ENCODE peak calls at places on chromosomes 5 and 9, in seven cellular contexts. H is transverse colon, B is HepG2, C is endodermal cell, L is K562, W is left ventricle myocardium inferior, X is SJSA1. D is an unnamed sample.

GRCh38 chr5:137148656-137149055 is 350.5 kb downstream of the SPOCK1 start:
- DNase-seq in H (no peak), B (no peak), C (no peak), L (no peak), W (no peak), X (no peak), D (no peak)

GRCh38 chr9:93958875-93959682 is 3.9 kb upstream of the BARX1 start:
- DNase-seq in H (no peak), B (no peak), C (peak; percentile 79), L (no peak), W (no peak), X (no peak), D (no peak)

GRCh38 chr9:93467062-93467416 is 13.7 kb upstream of the FAM120AOS start:
- DNase-seq in H (no peak), B (peak; percentile 37), C (no peak), L (peak; percentile 29), W (no peak), X (peak; percentile 23), D (no peak)

GRCh38 chr9:89473762-89474469 is 24.0 kb downstream of the SEMA4D start:
- DNase-seq in H (no peak), B (no peak), C (no peak), L (no peak), W (no peak), X (peak; percentile 20), D (no peak)

GRCh38 chr9:97593960-97594359 is 39.2 kb downstream of the TSTD2 start:
- DNase-seq in H (no peak), B (no peak), C (no peak), L (no peak), W (no peak), X (no peak), D (no peak)

GRCh38 chr9:14312721-14313377 is 1.1 kb downstream of the NFIB start:
- DNase-seq in H (peak; percentile 17), B (no peak), C (peak; percentile 80), L (peak; percentile 7), W (peak; percentile 25), X (peak; percentile 33), D (no peak)

GRCh38 chr5:169416583-169417196 is 115.8 kb upstream of the SLIT3 start:
- DNase-seq in H (peak; percentile 13), B (no peak), C (peak; percentile 61), L (no peak), W (peak; percentile 75), X (peak; percentile 68), D (no peak)

GRCh38 chr9:116700882-116701836 is 14.1 kb downstream of the TRIM32 start:
- DNase-seq in H (no peak), B (no peak), C (no peak), L (no peak), W (no peak), X (no peak), D (no peak)

GRCh38 chr9:103361906-103362305 is 366.8 kb downstream of the CYLC2 start:
- DNase-seq in H (no peak), B (no peak), C (no peak), L (no peak), W (no peak), X (no peak), D (no peak)

GRCh38 chr5:171747061-171747859 is 38.4 kb upstream of the SMIM23 start:
- DNase-seq in H (no peak), B (no peak), C (no peak), L (no peak), W (no peak), X (no peak), D (no peak)

GRCh38 chr5:169083394-169084018 is 217.4 kb downstream of the SLIT3 start:
- DNase-seq in H (no peak), B (peak; percentile 33), C (peak; percentile 72), L (no peak), W (no peak), X (no peak), D (no peak)

GRCh38 chr5:66927140-66927539 is 269.5 kb downstream of the CD180 start:
- DNase-seq in H (no peak), B (no peak), C (no peak), L (no peak), W (no peak), X (no peak), D (no peak)

GRCh38 chr5:134590992-134591659 is 41.5 kb downstream of the SAR1B start:
- DNase-seq in H (peak; percentile 78), B (peak; percentile 71), C (peak; percentile 77), L (no peak), W (no peak), X (no peak), D (no peak)

GRCh38 chr5:82639393-82640144 is 361.4 kb upstream of the RPS23 start:
- DNase-seq in H (no peak), B (no peak), C (no peak), L (no peak), W (no peak), X (no peak), D (no peak)

GRCh38 chr5:156693113-156693512 is 157.0 kb upstream of the PPP1R2B start:
- DNase-seq in H (no peak), B (peak; percentile 82), C (no peak), L (no peak), W (no peak), X (no peak), D (no peak)

GRCh38 chr5:165781703-165782102 is 2276.3 kb downstream of the MAT2B start:
- DNase-seq in H (no peak), B (no peak), C (no peak), L (no peak), W (no peak), X (no peak), D (no peak)

GRCh38 chr9:37929441-37929895 is 25.5 kb upstream of the SLC25A51 start:
- DNase-seq in H (no peak), B (no peak), C (no peak), L (no peak), W (no peak), X (no peak), D (no peak)

GRCh38 chr5:140916325-140916724 is 9.8 kb upstream of the PCDHAC1 start:
- DNase-seq in H (no peak), B (no peak), C (no peak), L (no peak), W (no peak), X (no peak), D (no peak)

DNA sequence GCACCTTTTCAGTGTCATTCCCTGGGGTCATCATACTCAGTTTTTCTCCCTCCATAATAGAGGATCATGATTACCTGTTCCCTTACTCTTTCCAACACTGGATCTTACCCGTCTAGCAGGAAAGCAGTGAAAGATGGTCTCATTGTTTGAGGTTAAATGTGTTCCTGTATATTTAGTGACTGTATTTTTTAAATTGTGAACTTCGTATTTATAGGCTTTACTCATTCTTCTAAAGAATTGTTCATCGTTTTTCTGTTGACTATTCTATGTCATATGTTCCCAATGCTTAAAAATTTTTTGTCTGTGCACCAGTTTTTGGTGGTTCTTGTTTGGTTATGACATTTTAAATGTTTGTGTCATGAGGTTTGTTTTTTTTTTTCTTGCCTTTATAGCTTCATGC is 204.8 kb upstream of the OTULINL start:
- DNase-seq in H (no peak), B (no peak), C (no peak), L (no peak), W (no peak), X (no peak), D (no peak)
- H3K36me3 ChIP-seq in H (no peaks in the 10 kb centered on the region), B (peaks cover 76% of the 10 kb centered on the region), C (peaks cover 72% of the 10 kb centered on the region), L (no peaks in the 10 kb centered on the region), W (peaks cover 99% of the 10 kb centered on the region), X (peaks cover 97% of the 10 kb centered on the region), D (peaks cover 81% of the 10 kb centered on the region)

DNA sequence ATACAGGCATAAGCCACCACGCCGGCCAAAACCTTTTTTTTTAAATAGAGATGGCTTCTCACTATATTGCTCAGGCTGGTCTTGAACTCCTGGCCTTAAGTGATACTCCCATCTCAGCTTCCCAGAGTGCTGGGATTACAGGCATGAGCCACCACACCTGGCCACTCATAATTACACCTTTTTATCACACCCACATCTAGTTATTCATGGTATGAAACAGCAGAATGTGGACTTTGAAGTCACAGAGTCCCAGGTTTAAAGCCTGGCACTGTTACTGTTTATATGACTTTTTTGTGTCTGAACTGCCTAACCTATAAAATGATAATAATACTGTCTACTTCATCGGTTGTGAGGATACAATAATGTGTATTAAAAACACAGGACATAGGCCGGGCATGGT is 23.1 kb downstream of the ZNF346 start:
- DNase-seq in H (peak; percentile 37), B (no peak), C (no peak), L (no peak), W (no peak), X (no peak), D (no peak)
- H3K36me3 ChIP-seq in H (no peaks in the 10 kb centered on the region), B (peaks cover 68% of the 10 kb centered on the region), C (peaks cover 72% of the 10 kb centered on the region), L (peaks cover 86% of the 10 kb centered on the region), W (peaks cover 80% of the 10 kb centered on the region), X (peaks cover 82% of the 10 kb centered on the region), D (peaks cover 1% of the 10 kb centered on the region)

GRCh38 chr9:134860510-134860909 is 20.1 kb upstream of the FCN2 start:
- DNase-seq in H (no peak), B (no peak), C (no peak), L (no peak), W (no peak), X (no peak), D (no peak)
- H3K36me3 ChIP-seq in H (no peaks in the 10 kb centered on the region), B (no peaks in the 10 kb centered on the region), C (no peaks in the 10 kb centered on the region), L (no peaks in the 10 kb centered on the region), W (no peaks in the 10 kb centered on the region), X (no peaks in the 10 kb centered on the region), D (no peaks in the 10 kb centered on the region)

GRCh38 chr5:150126921-150127265 is 28.8 kb downstream of the PDGFRB start:
- DNase-seq in H (no peak), B (no peak), C (no peak), L (no peak), W (no peak), X (no peak), D (no peak)
- H3K36me3 ChIP-seq in H (no peaks in the 10 kb centered on the region), B (no peaks in the 10 kb centered on the region), C (no peaks in the 10 kb centered on the region), L (no peaks in the 10 kb centered on the region), W (peaks cover 47% of the 10 kb centered on the region), X (peaks cover 93% of the 10 kb centered on the region), D (no peaks in the 10 kb centered on the region)

GRCh38 chr9:86040281-86041155 is 58.8 kb downstream of the GOLM1 start:
- DNase-seq in H (no peak), B (no peak), C (no peak), L (no peak), W (no peak), X (no peak), D (no peak)
- H3K36me3 ChIP-seq in H (no peaks in the 10 kb centered on the region), B (no peaks in the 10 kb centered on the region), C (peaks cover 8% of the 10 kb centered on the region), L (no peaks in the 10 kb centered on the region), W (peaks cover 3% of the 10 kb centered on the region), X (no peaks in the 10 kb centered on the region), D (no peaks in the 10 kb centered on the region)

D was measured in Panc1.